ENCODE peak calls at places on chromosomes 3 and 15, in five cellular contexts. One of them, this sample, is unnamed.

GRCh38 chr3:197337656-197338055 is 39.2 kb upstream of the DLG1 start:
- DNase-seq in K562: no peak
- DNase-seq in H1: no peak
- DNase-seq in HepG2: no peak
- DNase-seq in IMR-90: peak
- DNase-seq in this sample: no peak

GRCh38 chr3:194521514-194522260 is 34.9 kb upstream of the ATP13A3 start:
- DNase-seq in H1: no peak
- DNase-seq in HepG2: no peak
- DNase-seq in IMR-90: peak
- DNase-seq in K562: no peak
- DNase-seq in this sample: no peak

GRCh38 chr3:45008117-45008516 is 18.0 kb upstream of the CLEC3B start:
- DNase-seq in H1: no peak
- DNase-seq in HepG2: no peak
- DNase-seq in IMR-90: peak
- DNase-seq in K562: no peak
- DNase-seq in this sample: no peak

GRCh38 chr15:31472636-31473383 is 146.2 kb downstream of the KLF13 start:
- DNase-seq in HepG2: no peak
- DNase-seq in K562: no peak
- DNase-seq in H1: no peak
- DNase-seq in IMR-90: peak
- DNase-seq in this sample: no peak

GRCh38 chr3:137692803-137693431 is 71.2 kb upstream of the SOX14 start:
- DNase-seq in K562: peak
- DNase-seq in H1: peak
- DNase-seq in HepG2: peak
- DNase-seq in IMR-90: no peak
- DNase-seq in this sample: peak

GRCh38 chr3:112136959-112137693 is 4.1 kb upstream of the GCSAM start:
- DNase-seq in HepG2: peak
- DNase-seq in K562: no peak
- DNase-seq in IMR-90: peak
- DNase-seq in H1: peak
- DNase-seq in this sample: no peak

GRCh38 chr3:195012571-195012970 is 258.4 kb downstream of the XXYLT1 start:
- DNase-seq in H1: no peak
- DNase-seq in IMR-90: no peak
- DNase-seq in HepG2: no peak
- DNase-seq in K562: no peak
- DNase-seq in this sample: no peak

GRCh38 chr3:71247221-71247947 is 336.1 kb downstream of the FOXP1 start:
- DNase-seq in IMR-90: peak
- DNase-seq in H1: no peak
- DNase-seq in HepG2: peak
- DNase-seq in K562: peak
- DNase-seq in this sample: peak

GRCh38 chr3:40333416-40333815 is 23.9 kb downstream of the EIF1B start:
- DNase-seq in HepG2: no peak
- DNase-seq in K562: no peak
- DNase-seq in IMR-90: no peak
- DNase-seq in H1: no peak
- DNase-seq in this sample: no peak

GRCh38 chr15:35427091-35427490 is 118.9 kb downstream of the DPH6 start:
- DNase-seq in IMR-90: peak
- DNase-seq in K562: no peak
- DNase-seq in H1: no peak
- DNase-seq in HepG2: no peak
- DNase-seq in this sample: no peak

GRCh38 chr3:48285132-48285531 is 44.2 kb downstream of the ZNF589 start:
- DNase-seq in K562: no peak
- DNase-seq in HepG2: no peak
- DNase-seq in IMR-90: peak
- DNase-seq in H1: no peak
- DNase-seq in this sample: no peak

GRCh38 chr3:61637088-61638051 is 76.0 kb downstream of the PTPRG start:
- DNase-seq in H1: no peak
- DNase-seq in HepG2: no peak
- DNase-seq in IMR-90: peak
- DNase-seq in K562: no peak
- DNase-seq in this sample: no peak

GRCh38 chr15:99628374-99629001 is 62.7 kb downstream of the MEF2A start:
- DNase-seq in H1: no peak
- DNase-seq in K562: no peak
- DNase-seq in IMR-90: no peak
- DNase-seq in HepG2: peak
- DNase-seq in this sample: no peak

GRCh38 chr15:67515090-67515489 is 5.8 kb upstream of the C15orf61 start:
- DNase-seq in HepG2: no peak
- DNase-seq in K562: no peak
- DNase-seq in H1: no peak
- DNase-seq in IMR-90: no peak
- DNase-seq in this sample: no peak

GRCh38 chr15:72312605-72313447 is 7.1 kb downstream of the CELF6 start:
- DNase-seq in H1: peak
- DNase-seq in IMR-90: peak
- DNase-seq in K562: peak
- DNase-seq in HepG2: peak
- DNase-seq in this sample: peak

GRCh38 chr15:40695469-40695910 is 516 bp downstream of the RAD51 start:
- DNase-seq in H1: no peak
- DNase-seq in K562: no peak
- DNase-seq in IMR-90: peak
- DNase-seq in HepG2: peak
- DNase-seq in this sample: no peak

GRCh38 chr3:126472277-126473006 is 3.2 kb downstream of the ZXDC start:
- DNase-seq in K562: peak
- DNase-seq in IMR-90: peak
- DNase-seq in HepG2: peak
- DNase-seq in H1: no peak
- DNase-seq in this sample: peak

GRCh38 chr15:90478981-90479481 is 50.7 kb upstream of the CRTC3 start:
- DNase-seq in IMR-90: no peak
- DNase-seq in HepG2: no peak
- DNase-seq in H1: no peak
- DNase-seq in K562: no peak
- DNase-seq in this sample: no peak

GRCh38 chr15:51085764-51086163 is 8.9 kb downstream of the TNFAIP8L3 start:
- DNase-seq in H1: no peak
- DNase-seq in HepG2: no peak
- DNase-seq in K562: no peak
- DNase-seq in IMR-90: peak
- DNase-seq in this sample: no peak

GRCh38 chr3:49607796-49608195 is 53.5 kb downstream of the BSN start:
- DNase-seq in K562: peak
- DNase-seq in HepG2: no peak
- DNase-seq in IMR-90: no peak
- DNase-seq in H1: no peak
- DNase-seq in this sample: no peak

GRCh38 chr15:35695002-35695401 is 149.0 kb upstream of the DPH6 start:
- DNase-seq in H1: no peak
- DNase-seq in IMR-90: no peak
- DNase-seq in HepG2: no peak
- DNase-seq in K562: no peak
- DNase-seq in this sample: no peak

GRCh38 chr3:178393833-178394232 is 142.4 kb upstream of the KCNMB2 start:
- DNase-seq in H1: no peak
- DNase-seq in HepG2: no peak
- DNase-seq in K562: no peak
- DNase-seq in IMR-90: peak
- DNase-seq in this sample: no peak

GRCh38 chr3:135558906-135559305 is 406.6 kb upstream of the PPP2R3A start:
- DNase-seq in K562: no peak
- DNase-seq in HepG2: no peak
- DNase-seq in H1: no peak
- DNase-seq in IMR-90: no peak
- DNase-seq in this sample: no peak

GRCh38 chr3:143329567-143330164 is 210.1 kb downstream of the CHST2 start:
- DNase-seq in H1: no peak
- DNase-seq in HepG2: peak
- DNase-seq in IMR-90: no peak
- DNase-seq in K562: no peak
- DNase-seq in this sample: no peak

GRCh38 chr3:195153121-195153520 is 117.8 kb downstream of the XXYLT1 start:
- DNase-seq in IMR-90: peak
- DNase-seq in K562: no peak
- DNase-seq in H1: no peak
- DNase-seq in HepG2: no peak
- DNase-seq in this sample: no peak

DNA sequence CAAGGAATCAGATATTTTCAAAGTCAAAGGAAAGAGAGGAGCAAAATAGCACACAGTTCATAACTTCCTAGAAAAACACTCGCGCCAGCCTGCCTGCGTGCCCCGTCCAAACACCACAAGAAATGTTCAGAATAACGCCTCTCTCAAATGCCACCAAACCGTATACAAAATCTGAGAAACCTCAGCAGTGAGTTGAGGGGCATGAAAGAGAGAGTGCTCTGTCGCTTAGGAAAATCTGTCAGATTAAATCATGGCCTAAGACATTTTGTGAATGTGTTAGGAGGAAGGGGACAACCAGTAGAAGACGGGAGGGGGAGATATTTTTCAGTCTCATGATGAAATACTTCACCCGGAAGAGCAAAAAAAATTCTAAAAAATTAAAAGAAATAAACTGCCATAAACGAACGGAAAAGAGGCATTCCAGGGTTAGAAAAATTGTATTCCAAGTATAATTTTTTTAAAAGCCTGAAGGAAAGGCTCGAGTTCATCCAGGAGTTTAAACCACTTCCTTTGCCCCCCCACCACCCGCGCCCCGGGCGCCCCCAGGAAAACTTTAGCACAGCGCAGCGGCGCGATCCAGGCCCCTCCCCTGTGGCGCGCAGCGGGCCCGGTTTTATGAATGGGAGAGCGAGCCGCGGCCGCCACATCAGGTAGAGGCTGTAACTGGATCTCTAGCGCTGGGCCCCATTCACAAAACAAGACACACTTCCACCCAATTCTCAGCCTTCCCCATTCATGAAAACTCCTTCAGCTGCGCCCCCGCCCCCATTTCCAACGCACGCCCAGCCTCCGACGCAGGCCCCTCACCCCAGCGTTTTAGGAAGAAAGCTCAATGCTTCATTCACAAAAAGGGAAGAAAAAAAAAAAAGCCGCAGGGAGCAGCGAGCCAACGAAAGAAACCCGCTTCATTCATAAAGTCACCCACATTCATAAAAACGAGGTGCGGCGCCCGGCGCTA is 1.5 kb downstream of the ETV5 start:
- DNase-seq in IMR-90: peak
- DNase-seq in HepG2: peak
- DNase-seq in K562: peak
- DNase-seq in H1: no peak
- DNase-seq in this sample: peak
- TF ChIP-seq MAFK in IMR-90: no peak
- TF ChIP-seq MAFK in HepG2: no peak
- TF ChIP-seq MAFK in K562: no peak
- TF ChIP-seq MAFK in H1: no peak
- TF ChIP-seq MAFK in this sample: no peak

DNA sequence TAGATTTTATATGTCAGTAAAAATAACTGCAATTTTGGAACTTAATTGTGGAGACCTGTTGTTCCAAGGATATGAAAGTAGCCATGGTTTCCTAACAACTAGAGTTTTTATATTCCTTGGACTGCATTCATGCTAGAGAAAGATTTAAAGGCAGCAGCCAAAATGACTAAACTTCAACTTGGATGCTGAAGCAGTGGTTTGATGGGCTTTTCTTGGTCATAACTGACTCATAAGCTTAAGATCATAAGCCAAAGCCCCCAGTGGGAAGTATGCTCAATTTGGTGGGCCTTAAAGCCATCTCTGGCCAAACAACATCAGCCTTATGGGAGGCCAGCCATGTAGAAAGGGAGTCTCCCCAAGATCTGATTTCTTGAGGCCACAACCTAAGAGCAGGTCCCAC is 80.2 kb downstream of the ZNF280D start:
- DNase-seq in IMR-90: no peak
- DNase-seq in HepG2: no peak
- DNase-seq in K562: no peak
- DNase-seq in H1: no peak
- DNase-seq in this sample: no peak
- TF ChIP-seq MAFK in IMR-90: no peak
- TF ChIP-seq MAFK in HepG2: no peak
- TF ChIP-seq MAFK in K562: no peak
- TF ChIP-seq MAFK in H1: no peak
- TF ChIP-seq MAFK in this sample: no peak

DNA sequence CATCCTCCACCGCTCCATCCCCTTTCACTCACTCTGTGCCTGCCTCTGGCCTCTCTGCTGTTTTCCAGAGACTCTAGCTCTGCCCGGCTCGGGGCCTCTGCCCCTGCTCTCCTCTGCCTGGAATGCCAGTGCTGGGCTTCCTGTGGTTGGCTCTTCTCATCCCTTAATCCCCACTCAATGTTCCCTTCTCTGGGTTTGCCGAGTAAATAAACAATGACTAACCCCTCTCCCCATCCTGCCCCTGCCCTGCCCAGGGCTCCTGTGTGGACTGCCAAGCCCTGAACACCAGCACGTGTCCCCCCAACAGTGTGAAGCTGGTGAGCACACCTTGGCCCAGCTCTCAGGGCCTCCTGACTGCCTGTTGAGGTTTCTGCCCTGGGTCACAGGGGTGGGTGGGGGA is 12.2 kb downstream of the STAB1 start:
- DNase-seq in IMR-90: peak
- DNase-seq in K562: no peak
- DNase-seq in H1: no peak
- DNase-seq in HepG2: peak
- DNase-seq in this sample: peak
- TF ChIP-seq MAFK in IMR-90: no peak
- TF ChIP-seq MAFK in K562: no peak
- TF ChIP-seq MAFK in H1: no peak
- TF ChIP-seq MAFK in HepG2: no peak
- TF ChIP-seq MAFK in this sample: no peak

DNA sequence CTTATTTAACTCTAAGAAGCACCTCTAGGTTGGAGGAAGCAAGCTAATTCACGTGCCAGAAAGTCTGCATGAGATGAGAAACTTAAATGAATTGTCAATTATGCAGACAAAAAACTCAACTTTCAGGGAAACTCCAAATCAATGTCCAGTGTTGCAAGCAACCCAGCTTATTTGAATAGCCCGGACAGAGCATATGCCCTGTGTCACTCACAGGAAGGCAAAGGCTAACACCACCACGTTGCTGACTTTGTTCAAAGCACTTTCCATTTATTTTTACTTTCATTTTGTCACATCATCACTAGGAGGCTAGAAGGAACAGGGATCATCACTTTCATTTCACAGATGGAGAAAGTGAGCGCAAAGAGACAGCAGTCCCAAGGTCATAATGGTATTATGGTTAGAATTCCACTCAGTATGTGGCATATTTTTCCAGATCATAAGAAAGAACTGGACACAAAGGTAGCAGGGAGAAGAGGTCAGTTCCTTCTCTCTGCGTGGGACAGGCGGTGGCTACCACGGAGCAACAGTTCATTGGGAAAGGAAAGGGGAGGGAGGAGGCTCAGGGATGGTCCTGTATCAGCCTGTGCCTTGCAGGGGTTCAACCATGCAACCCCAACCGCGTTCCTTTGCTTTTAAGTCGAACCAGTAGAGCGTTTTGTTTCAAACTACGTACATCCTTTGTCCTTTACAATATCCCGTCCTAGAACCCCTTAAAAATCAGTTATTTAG is 1.2 kb downstream of the HEG1 start:
- DNase-seq in H1: no peak
- DNase-seq in HepG2: peak
- DNase-seq in K562: no peak
- DNase-seq in IMR-90: peak
- DNase-seq in this sample: peak
- TF ChIP-seq MAFK in H1: no peak
- TF ChIP-seq MAFK in HepG2: peak
- TF ChIP-seq MAFK in K562: no peak
- TF ChIP-seq MAFK in IMR-90: peak
- TF ChIP-seq MAFK in this sample: no peak

GRCh38 chr3:15220661-15221060 is 14.6 kb downstream of the CAPN7 start:
- DNase-seq in HepG2: no peak
- DNase-seq in IMR-90: no peak
- DNase-seq in H1: no peak
- DNase-seq in K562: no peak
- DNase-seq in this sample: no peak
- TF ChIP-seq MAFK in HepG2: no peak
- TF ChIP-seq MAFK in IMR-90: no peak
- TF ChIP-seq MAFK in H1: no peak
- TF ChIP-seq MAFK in K562: no peak
- TF ChIP-seq MAFK in this sample: no peak